ENCODE peak calls at places on chromosomes 4 and X, in nine cellular contexts. S is adrenal gland; U is A549; J is CD8-positive, alpha-beta T cell; W is effector memory CD4-positive, alpha-beta T cell; K is BE2C; V is left lung; Z is body of pancreas; A is tibial artery. L is an unnamed sample.
A peak's percentile ranks its signal among the peaks of the same experiment; 100 is the strongest.

GRCh38 chr4:139684351-139684750 is 18.7 kb downstream of the MGST2 start:
- DNase-seq in A (no peak), V (no peak), K (no peak), S (no peak), J (no peak), U (no peak), Z (no peak), W (no peak), L (no peak)

GRCh38 chr4:107058828-107059227 is 22.7 kb upstream of the DKK2 start:
- DNase-seq in K (no peak), J (no peak), V (no peak), Z (no peak), A (no peak), W (no peak), S (no peak), U (no peak), L (no peak)

GRCh38 chrX:69119122-69119521 is 46.1 kb downstream of the PJA1 start:
- DNase-seq in V (no peak), U (no peak), A (no peak), K (no peak), Z (no peak), J (no peak), S (no peak), W (no peak), L (no peak)

GRCh38 chr4:3248811-3249661 is at the start of gene MSANTD1:
- DNase-seq in K (peak; percentile 5), A (no peak), Z (peak; percentile 11), U (no peak), V (no peak), S (no peak), W (no peak), J (no peak), L (peak; percentile 44)

GRCh38 chr4:112514449-112515277 is 1.3 kb downstream of the NEUROG2 start:
- DNase-seq in Z (no peak), J (no peak), V (no peak), K (peak; percentile 18), U (no peak), A (no peak), S (no peak), W (no peak), L (no peak)

GRCh38 chr4:57090099-57090498 is 20.1 kb downstream of the IGFBP7 start:
- DNase-seq in K (no peak), W (no peak), J (no peak), U (no peak), V (no peak), S (no peak), A (no peak), Z (no peak), L (no peak)

GRCh38 chr4:33577798-33578197 is 2666.5 kb downstream of the ARAP2 start:
- DNase-seq in K (no peak), S (no peak), U (no peak), V (no peak), W (no peak), J (no peak), A (no peak), Z (no peak), L (peak; percentile 7)

GRCh38 chrX:108307408-108308085 is 130.7 kb downstream of the COL4A6 start:
- DNase-seq in J (no peak), V (peak; percentile 39), W (no peak), S (no peak), U (no peak), K (no peak), A (peak; percentile 17), Z (no peak), L (no peak)

GRCh38 chrX:15853586-15854079 is 980 bp downstream of the AP1S2 start:
- DNase-seq in K (no peak), S (no peak), A (no peak), V (no peak), U (no peak), J (no peak), W (no peak), Z (no peak), L (no peak)

GRCh38 chrX:132520213-132520612 is 31.4 kb upstream of the MBNL3 start:
- DNase-seq in W (no peak), K (no peak), A (no peak), V (no peak), J (no peak), Z (no peak), U (no peak), S (no peak), L (no peak)

GRCh38 chr4:111755571-111755970 is 389.7 kb upstream of the FAM241A start:
- DNase-seq in J (no peak), K (no peak), W (no peak), V (no peak), U (no peak), Z (no peak), A (no peak), S (no peak), L (no peak)

GRCh38 chrX:71253253-71254091 is 468 bp downstream of the ZMYM3 start:
- DNase-seq in S (peak; percentile 58), Z (peak; percentile 35), V (no peak), U (peak; percentile 47), J (no peak), K (peak; percentile 58), A (no peak), W (peak; percentile 32), L (peak; percentile 67)

GRCh38 chrX:63686878-63687714 is 97.9 kb downstream of the ARHGEF9 start:
- DNase-seq in Z (no peak), V (no peak), S (no peak), U (peak; percentile 11), A (no peak), J (no peak), W (peak; percentile 1), K (peak; percentile 11), L (peak; percentile 10)

GRCh38 chrX:38727668-38728067 is 73.6 kb upstream of the MID1IP1 start:
- DNase-seq in U (no peak), K (no peak), J (no peak), A (no peak), V (no peak), Z (no peak), W (no peak), S (no peak), L (no peak)

GRCh38 chrX:15221321-15221720 is 48.6 kb downstream of the ASB9 start:
- DNase-seq in V (no peak), A (no peak), J (no peak), Z (no peak), S (no peak), W (no peak), U (no peak), K (no peak), L (no peak)

GRCh38 chr4:114481856-114482255 is 116.8 kb upstream of the UGT8 start:
- DNase-seq in S (no peak), W (no peak), A (no peak), U (no peak), Z (no peak), V (no peak), K (no peak), J (no peak), L (peak; percentile 39)

GRCh38 chrX:128846385-128846784 is 676.9 kb downstream of the SMARCA1 start:
- DNase-seq in S (no peak), Z (no peak), K (no peak), W (no peak), A (no peak), V (no peak), U (no peak), J (no peak), L (peak; percentile 16)
- H3K4me1 ChIP-seq in S (no peaks in the 10 kb centered on the region), Z (no peaks in the 10 kb centered on the region), K (no peaks in the 10 kb centered on the region), W (no peaks in the 10 kb centered on the region), A (no peaks in the 10 kb centered on the region), V (no peaks in the 10 kb centered on the region), U (no peaks in the 10 kb centered on the region), J (no peaks in the 10 kb centered on the region), L (no peaks in the 10 kb centered on the region)

GRCh38 chr4:10032625-10033024 is 11.3 kb upstream of the SLC2A9 start:
- DNase-seq in A (no peak), Z (peak; percentile 47), J (no peak), U (no peak), V (no peak), K (no peak), S (peak; percentile 50), W (no peak), L (no peak)
- H3K4me1 ChIP-seq in A (no peaks in the 10 kb centered on the region), Z (peaks cover 27% of the 10 kb centered on the region), J (no peaks in the 10 kb centered on the region), U (peaks cover 38% of the 10 kb centered on the region), V (peaks cover 16% of the 10 kb centered on the region), K (peaks cover 19% of the 10 kb centered on the region), S (peaks cover 16% of the 10 kb centered on the region), W (no peaks in the 10 kb centered on the region), L (no peaks in the 10 kb centered on the region)

DNA sequence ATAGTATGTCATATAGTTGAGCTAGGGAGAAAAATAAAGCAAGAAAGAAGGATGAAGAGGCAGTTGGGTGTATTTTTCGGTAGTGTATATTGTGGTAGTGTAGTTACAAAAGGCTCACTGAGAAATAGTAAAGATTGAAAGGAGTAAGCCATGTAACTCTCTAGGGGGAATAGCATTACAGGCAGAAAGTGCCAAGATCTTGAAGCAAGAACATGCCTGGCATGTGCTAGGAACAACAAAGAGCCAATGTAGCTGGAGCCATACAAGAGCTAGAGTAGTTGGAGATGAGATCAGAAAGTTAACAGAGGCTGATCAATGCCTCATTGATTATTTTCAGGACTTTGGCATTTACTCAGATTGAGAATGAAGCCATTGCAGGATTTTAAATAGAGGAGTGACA is 3.0 kb downstream of the ABCE1 start:
- DNase-seq in J (no peak), K (no peak), V (no peak), S (no peak), A (no peak), Z (no peak), U (no peak), W (no peak), L (no peak)
- H3K4me1 ChIP-seq in J (peaks cover 41% of the 10 kb centered on the region), K (no peaks in the 10 kb centered on the region), V (peaks cover 18% of the 10 kb centered on the region), S (peaks cover 19% of the 10 kb centered on the region), A (peaks cover 9% of the 10 kb centered on the region), Z (peaks cover 43% of the 10 kb centered on the region), U (peaks cover 23% of the 10 kb centered on the region), W (peaks cover 20% of the 10 kb centered on the region), L (peaks cover 20% of the 10 kb centered on the region)

GRCh38 chr4:184457530-184458249 is 16.7 kb downstream of the IRF2 start:
- DNase-seq in U (no peak), V (no peak), W (no peak), A (no peak), S (no peak), J (no peak), Z (no peak), K (no peak), L (peak; percentile 42)
- H3K4me1 ChIP-seq in U (no peaks in the 10 kb centered on the region), V (peaks cover 11% of the 10 kb centered on the region), W (peaks cover 17% of the 10 kb centered on the region), A (peaks cover 34% of the 10 kb centered on the region), S (peaks cover 19% of the 10 kb centered on the region), J (peaks cover 43% of the 10 kb centered on the region), Z (peaks cover 22% of the 10 kb centered on the region), K (peaks cover 9% of the 10 kb centered on the region), L (peaks cover 35% of the 10 kb centered on the region)

GRCh38 chrX:12962041-12962504 is 12.8 kb upstream of the TMSB4X start:
- DNase-seq in S (no peak), Z (no peak), W (no peak), U (no peak), A (no peak), V (no peak), K (no peak), J (no peak), L (no peak)
- H3K4me1 ChIP-seq in S (no peaks in the 10 kb centered on the region), Z (no peaks in the 10 kb centered on the region), W (peaks cover 28% of the 10 kb centered on the region), U (peaks cover 2% of the 10 kb centered on the region), A (no peaks in the 10 kb centered on the region), V (no peaks in the 10 kb centered on the region), K (no peaks in the 10 kb centered on the region), J (peaks cover 60% of the 10 kb centered on the region), L (no peaks in the 10 kb centered on the region)

GRCh38 chr4:186746581-186746980 is 22.9 kb upstream of the FAT1 start:
- DNase-seq in Z (no peak), J (no peak), U (no peak), V (no peak), K (no peak), A (no peak), W (no peak), S (no peak), L (no peak)
- H3K4me1 ChIP-seq in Z (no peaks in the 10 kb centered on the region), J (no peaks in the 10 kb centered on the region), U (no peaks in the 10 kb centered on the region), V (no peaks in the 10 kb centered on the region), K (no peaks in the 10 kb centered on the region), A (no peaks in the 10 kb centered on the region), W (no peaks in the 10 kb centered on the region), S (no peaks in the 10 kb centered on the region), L (no peaks in the 10 kb centered on the region)